ENCODE peak calls at places on chromosomes 16 and 17, in seven cellular contexts. E is SJSA1; A is stimulated activated CD8-positive, alpha-beta memory T cell treated with anti-CD3 and anti-CD28 coated beads, Interleukin-4, amount 100 ng/mL, for 1 hour; B is T1000; J is NCI-H460; U is GDM1; K is hypothalamus. Q is an unnamed sample.

GRCh38 chr16:13940397-13940933 is 20.5 kb downstream of the ERCC4 start:
- DNase-seq in B (no peak), A (no peak), K (no peak), J (no peak), U (no peak), E (no peak), Q (no peak)

GRCh38 chr17:41061969-41062368 is 2.1 kb upstream of the KRTAP2-3 start:
- DNase-seq in B (no peak), E (peak), U (no peak), K (no peak), A (no peak), J (no peak), Q (peak)

GRCh38 chr17:4119299-4119698 is 23.5 kb downstream of the ZZEF1 start:
- DNase-seq in B (no peak), A (no peak), J (no peak), K (no peak), E (no peak), U (no peak), Q (no peak)

GRCh38 chr16:53908731-53909130 is 204.8 kb downstream of the FTO start:
- DNase-seq in B (no peak), J (no peak), K (no peak), U (no peak), A (no peak), E (no peak), Q (no peak)

GRCh38 chr17:30344283-30345088 is 10.6 kb upstream of the TMIGD1 start:
- DNase-seq in A (no peak), E (no peak), J (no peak), B (no peak), U (peak), K (peak), Q (peak)

GRCh38 chr17:34068506-34069035 is 186.5 kb upstream of the CCL2 start:
- DNase-seq in A (no peak), J (no peak), B (no peak), E (no peak), K (peak), U (no peak), Q (no peak)

GRCh38 chr16:55242667-55243066 is 81.3 kb upstream of the IRX6 start:
- DNase-seq in U (no peak), A (no peak), B (no peak), K (no peak), J (no peak), E (no peak), Q (no peak)

GRCh38 chr16:89112377-89113151 is 18.9 kb downstream of the ACSF3 start:
- DNase-seq in U (no peak), E (no peak), J (no peak), A (no peak), K (no peak), B (no peak), Q (no peak)

GRCh38 chr16:17555176-17555575 is 84.4 kb upstream of the XYLT1 start:
- DNase-seq in U (no peak), B (peak), K (no peak), E (peak), A (no peak), J (no peak), Q (no peak)

GRCh38 chr17:55356440-55357328 is 65.0 kb downstream of the MMD start:
- DNase-seq in B (peak), U (peak), J (peak), E (peak), K (peak), A (peak), Q (peak)

GRCh38 chr17:81843713-81844326 is 9.0 kb upstream of the PPP1R27 start:
- DNase-seq in B (no peak), A (no peak), U (no peak), K (no peak), E (no peak), J (no peak), Q (no peak)

GRCh38 chr16:79839851-79840321 is 239.3 kb upstream of the MAF start:
- DNase-seq in J (no peak), B (no peak), U (no peak), E (no peak), K (no peak), A (no peak), Q (no peak)

Q was measured in PC-9.